ENCODE peak calls at places on chromosomes 11 and 22, in eight cellular contexts. B is left colon; Y is SW480; M is effector CD4-positive, alpha-beta T cell; P is mucosa of descending colon; D is sigmoid colon; T is substantia nigra; G is GM23248. Q is an unnamed sample.

GRCh38 chr11:85137597-85137996 is 489.5 kb downstream of the DLG2 start:
- DNase-seq in G (no peak), Y (no peak), M (no peak), D (no peak), T (no peak), B (no peak), P (no peak), Q (no peak)

GRCh38 chr22:35450824-35451541 is 51.0 kb downstream of the MCM5 start:
- DNase-seq in T (no peak), G (no peak), Y (no peak), D (no peak), M (no peak), P (no peak), B (no peak), Q (no peak)

GRCh38 chr11:111444040-111444439 is 65.0 kb upstream of the POU2AF1 start:
- DNase-seq in G (no peak), B (no peak), M (no peak), D (no peak), P (no peak), T (no peak), Y (no peak), Q (no peak)

GRCh38 chr11:33116535-33116934 is 44.7 kb downstream of the CSTF3 start:
- DNase-seq in M (no peak), T (no peak), Y (peak; percentile 81), G (peak; percentile 1), P (no peak), D (no peak), B (no peak), Q (no peak)

GRCh38 chr22:29717789-29718188 is 2.0 kb upstream of the CABP7 start:
- DNase-seq in B (no peak), G (no peak), P (no peak), Y (no peak), T (no peak), M (no peak), D (no peak), Q (no peak)

GRCh38 chr11:121225402-121225801 is 67.2 kb upstream of the SC5D start:
- DNase-seq in B (no peak), M (no peak), G (no peak), D (no peak), Y (no peak), P (no peak), T (no peak), Q (no peak)

GRCh38 chr11:991711-992307 is 44.7 kb downstream of the MUC6 start:
- DNase-seq in G (no peak), Y (no peak), B (no peak), M (no peak), D (no peak), P (no peak), T (no peak), Q (peak; percentile 25)

GRCh38 chr11:50169634-50170033 is 137.0 kb downstream of the OR4C45 start:
- DNase-seq in D (no peak), Y (no peak), T (no peak), P (no peak), G (no peak), M (no peak), B (no peak), Q (no peak)

GRCh38 chr11:91085985-91086384 is 863.1 kb upstream of the CHORDC1 start:
- DNase-seq in P (no peak), Y (no peak), D (no peak), B (no peak), G (no peak), T (no peak), M (no peak), Q (no peak)

GRCh38 chr11:110463153-110463552 is 33.4 kb downstream of the FDX1 start:
- DNase-seq in B (peak; percentile 63), M (no peak), P (peak; percentile 67), T (no peak), Y (peak; percentile 21), D (no peak), G (peak; percentile 63), Q (peak; percentile 60)

GRCh38 chr11:129846508-129847335 is 31.1 kb downstream of the TMEM45B start:
- DNase-seq in D (no peak), P (peak; percentile 38), T (no peak), Y (peak; percentile 93), M (no peak), B (no peak), G (peak; percentile 95), Q (no peak)

GRCh38 chr11:44030276-44030932 is 17.4 kb upstream of the ACCSL start:
- DNase-seq in D (peak; percentile 78), T (no peak), M (no peak), B (no peak), G (peak; percentile 85), Y (no peak), P (no peak), Q (no peak)

GRCh38 chr11:68584097-68584496 is 100.2 kb upstream of the GAL start:
- DNase-seq in B (peak; percentile 67), G (peak; percentile 37), D (no peak), T (no peak), M (peak; percentile 39), P (peak; percentile 72), Y (peak; percentile 13), Q (peak; percentile 52)

Q was measured in Peyer's patch.